ENCODE peak calls at places on chromosomes 1 and 21, in eight cellular contexts. One of them, this sample, is unnamed. For H3K9me3, the result is how much of the 10 kb centered on the place peaks cover.

GRCh38 chr1:42358791-42359190 is 21.8 kb upstream of the RIMKLA start:
- DNase-seq in transverse colon: no peak
- DNase-seq in SK-N-SH: no peak
- DNase-seq in endothelial cell of umbilical vein: no peak
- DNase-seq in prostate gland: no peak
- DNase-seq in sigmoid colon: no peak
- DNase-seq in H1: no peak
- DNase-seq in suprapubic skin: no peak
- DNase-seq in this sample: no peak

GRCh38 chr1:94773931-94774422 is 46.2 kb upstream of the SLC44A3 start:
- DNase-seq in transverse colon: no peak
- DNase-seq in SK-N-SH: no peak
- DNase-seq in endothelial cell of umbilical vein: no peak
- DNase-seq in prostate gland: no peak
- DNase-seq in sigmoid colon: no peak
- DNase-seq in H1: no peak
- DNase-seq in suprapubic skin: no peak
- DNase-seq in this sample: no peak

GRCh38 chr1:157292809-157293564 is 154.8 kb upstream of the ETV3 start:
- DNase-seq in transverse colon: no peak
- DNase-seq in SK-N-SH: no peak
- DNase-seq in endothelial cell of umbilical vein: no peak
- DNase-seq in prostate gland: no peak
- DNase-seq in sigmoid colon: no peak
- DNase-seq in H1: no peak
- DNase-seq in suprapubic skin: no peak
- DNase-seq in this sample: no peak

GRCh38 chr1:185565314-185565713 is 168.9 kb upstream of the HMCN1 start:
- DNase-seq in transverse colon: no peak
- DNase-seq in SK-N-SH: no peak
- DNase-seq in endothelial cell of umbilical vein: no peak
- DNase-seq in prostate gland: peak
- DNase-seq in sigmoid colon: no peak
- DNase-seq in H1: no peak
- DNase-seq in suprapubic skin: no peak
- DNase-seq in this sample: no peak

GRCh38 chr1:109466440-109467300 is at the start of gene SYPL2:
- DNase-seq in transverse colon: peak
- DNase-seq in SK-N-SH: peak
- DNase-seq in endothelial cell of umbilical vein: no peak
- DNase-seq in prostate gland: no peak
- DNase-seq in sigmoid colon: peak
- DNase-seq in H1: peak
- DNase-seq in suprapubic skin: no peak
- DNase-seq in this sample: no peak

GRCh38 chr1:179230721-179231120 is 1.2 kb upstream of the ABL2 start:
- DNase-seq in transverse colon: no peak
- DNase-seq in SK-N-SH: no peak
- DNase-seq in endothelial cell of umbilical vein: no peak
- DNase-seq in prostate gland: no peak
- DNase-seq in sigmoid colon: no peak
- DNase-seq in H1: no peak
- DNase-seq in suprapubic skin: no peak
- DNase-seq in this sample: no peak

GRCh38 chr1:110155878-110156522 is 5.7 kb downstream of the SLC6A17 start:
- DNase-seq in transverse colon: peak
- DNase-seq in SK-N-SH: no peak
- DNase-seq in endothelial cell of umbilical vein: peak
- DNase-seq in prostate gland: peak
- DNase-seq in sigmoid colon: no peak
- DNase-seq in H1: peak
- DNase-seq in suprapubic skin: no peak
- DNase-seq in this sample: peak

GRCh38 chr1:109866071-109866470 is 44.6 kb upstream of the CSF1 start:
- DNase-seq in transverse colon: no peak
- DNase-seq in SK-N-SH: no peak
- DNase-seq in endothelial cell of umbilical vein: no peak
- DNase-seq in prostate gland: no peak
- DNase-seq in sigmoid colon: no peak
- DNase-seq in H1: no peak
- DNase-seq in suprapubic skin: no peak
- DNase-seq in this sample: no peak

GRCh38 chr1:220681220-220681847 is 8.8 kb upstream of the C1orf115 start:
- DNase-seq in transverse colon: no peak
- DNase-seq in SK-N-SH: no peak
- DNase-seq in endothelial cell of umbilical vein: peak
- DNase-seq in prostate gland: no peak
- DNase-seq in sigmoid colon: no peak
- DNase-seq in H1: no peak
- DNase-seq in suprapubic skin: no peak
- DNase-seq in this sample: no peak

GRCh38 chr21:46639489-46640386 is 4.3 kb downstream of the PRMT2 start:
- DNase-seq in transverse colon: no peak
- DNase-seq in SK-N-SH: peak
- DNase-seq in endothelial cell of umbilical vein: peak
- DNase-seq in prostate gland: no peak
- DNase-seq in sigmoid colon: no peak
- DNase-seq in H1: no peak
- DNase-seq in suprapubic skin: no peak
- DNase-seq in this sample: no peak

GRCh38 chr1:237318748-237319147 is 276.8 kb downstream of the RYR2 start:
- DNase-seq in transverse colon: no peak
- DNase-seq in SK-N-SH: no peak
- DNase-seq in endothelial cell of umbilical vein: no peak
- DNase-seq in prostate gland: no peak
- DNase-seq in sigmoid colon: no peak
- DNase-seq in H1: no peak
- DNase-seq in suprapubic skin: no peak
- DNase-seq in this sample: no peak

GRCh38 chr1:189939967-189940366 is 537.7 kb downstream of the BRINP3 start:
- DNase-seq in transverse colon: no peak
- DNase-seq in SK-N-SH: no peak
- DNase-seq in endothelial cell of umbilical vein: no peak
- DNase-seq in prostate gland: no peak
- DNase-seq in sigmoid colon: no peak
- DNase-seq in H1: no peak
- DNase-seq in suprapubic skin: no peak
- DNase-seq in this sample: no peak

DNA sequence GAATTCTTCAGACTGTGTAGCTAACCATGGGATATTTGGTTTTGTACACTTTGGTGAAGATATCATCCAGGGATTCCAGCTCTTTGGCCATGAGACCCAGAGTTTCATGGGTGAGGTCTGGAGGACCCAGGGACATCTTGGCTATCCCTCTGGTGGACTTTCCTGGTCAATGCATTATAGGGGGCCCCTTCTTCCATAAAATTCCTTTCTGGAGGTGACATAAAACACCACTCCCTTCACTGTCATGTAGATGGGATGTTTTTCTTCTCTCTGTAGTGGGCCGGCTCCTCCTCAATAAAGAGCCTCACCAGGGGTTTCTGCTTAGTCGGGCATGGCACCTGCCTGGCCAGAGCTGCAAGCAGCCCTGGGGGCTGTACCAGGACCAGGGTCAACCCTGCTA is 2.2 kb downstream of the ATPAF1 start:
- DNase-seq in transverse colon: no peak
- DNase-seq in SK-N-SH: no peak
- DNase-seq in endothelial cell of umbilical vein: no peak
- DNase-seq in prostate gland: no peak
- DNase-seq in sigmoid colon: no peak
- DNase-seq in H1: no peak
- DNase-seq in suprapubic skin: no peak
- DNase-seq in this sample: no peak
- TF ChIP-seq CTCF in transverse colon: no peak
- TF ChIP-seq CTCF in SK-N-SH: no peak
- TF ChIP-seq CTCF in endothelial cell of umbilical vein: no peak
- TF ChIP-seq CTCF in prostate gland: no peak
- TF ChIP-seq CTCF in sigmoid colon: no peak
- TF ChIP-seq CTCF in H1: peak
- TF ChIP-seq CTCF in suprapubic skin: no peak
- TF ChIP-seq CTCF in this sample: no peak

DNA sequence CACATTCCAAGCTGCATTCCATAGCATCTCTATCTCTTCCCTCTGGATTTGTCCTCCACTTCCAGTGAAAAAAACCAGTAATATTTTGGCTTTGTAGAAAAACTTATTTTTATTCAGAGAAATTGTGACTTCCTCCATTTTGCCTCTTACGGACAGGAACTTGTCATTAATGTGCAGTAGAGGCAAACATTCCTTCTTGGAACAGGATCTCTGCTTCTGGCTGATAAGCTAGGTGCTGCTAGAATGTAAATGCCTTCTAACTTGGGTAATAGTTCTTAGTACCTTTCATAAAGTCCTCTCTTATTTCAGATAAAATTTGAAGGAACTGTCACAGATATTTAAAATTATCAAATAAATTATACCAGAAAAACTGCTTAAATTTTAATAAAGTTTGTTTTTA is 707.8 kb downstream of the USP25 start:
- DNase-seq in transverse colon: no peak
- DNase-seq in SK-N-SH: no peak
- DNase-seq in endothelial cell of umbilical vein: peak
- DNase-seq in prostate gland: no peak
- DNase-seq in sigmoid colon: no peak
- DNase-seq in H1: no peak
- DNase-seq in suprapubic skin: no peak
- DNase-seq in this sample: no peak
- TF ChIP-seq POLR2AphosphoS5 in transverse colon: no peak
- TF ChIP-seq POLR2AphosphoS5 in SK-N-SH: no peak
- TF ChIP-seq POLR2AphosphoS5 in endothelial cell of umbilical vein: no peak
- TF ChIP-seq POLR2AphosphoS5 in prostate gland: no peak
- TF ChIP-seq POLR2AphosphoS5 in sigmoid colon: no peak
- TF ChIP-seq POLR2AphosphoS5 in H1: no peak
- TF ChIP-seq POLR2AphosphoS5 in suprapubic skin: no peak
- TF ChIP-seq POLR2AphosphoS5 in this sample: no peak

GRCh38 chr1:186873687-186874086 is 44.9 kb downstream of the PLA2G4A start:
- DNase-seq in transverse colon: no peak
- DNase-seq in SK-N-SH: no peak
- DNase-seq in endothelial cell of umbilical vein: no peak
- DNase-seq in prostate gland: no peak
- DNase-seq in sigmoid colon: no peak
- DNase-seq in H1: no peak
- DNase-seq in suprapubic skin: no peak
- DNase-seq in this sample: no peak

GRCh38 chr1:186872356-186872755 is 43.6 kb downstream of the PLA2G4A start:
- DNase-seq in transverse colon: no peak
- DNase-seq in SK-N-SH: no peak
- DNase-seq in endothelial cell of umbilical vein: no peak
- DNase-seq in prostate gland: no peak
- DNase-seq in sigmoid colon: no peak
- DNase-seq in H1: no peak
- DNase-seq in suprapubic skin: no peak
- DNase-seq in this sample: no peak

GRCh38 chr1:186869829-186870228 is 41.1 kb downstream of the PLA2G4A start:
- DNase-seq in transverse colon: no peak
- DNase-seq in SK-N-SH: no peak
- DNase-seq in endothelial cell of umbilical vein: no peak
- DNase-seq in prostate gland: no peak
- DNase-seq in sigmoid colon: no peak
- DNase-seq in H1: no peak
- DNase-seq in suprapubic skin: no peak
- DNase-seq in this sample: no peak

GRCh38 chr1:186875874-186876273 is 47.1 kb downstream of the PLA2G4A start:
- DNase-seq in transverse colon: no peak
- DNase-seq in SK-N-SH: no peak
- DNase-seq in endothelial cell of umbilical vein: no peak
- DNase-seq in prostate gland: no peak
- DNase-seq in sigmoid colon: no peak
- DNase-seq in H1: no peak
- DNase-seq in suprapubic skin: no peak
- DNase-seq in this sample: no peak

DNA sequence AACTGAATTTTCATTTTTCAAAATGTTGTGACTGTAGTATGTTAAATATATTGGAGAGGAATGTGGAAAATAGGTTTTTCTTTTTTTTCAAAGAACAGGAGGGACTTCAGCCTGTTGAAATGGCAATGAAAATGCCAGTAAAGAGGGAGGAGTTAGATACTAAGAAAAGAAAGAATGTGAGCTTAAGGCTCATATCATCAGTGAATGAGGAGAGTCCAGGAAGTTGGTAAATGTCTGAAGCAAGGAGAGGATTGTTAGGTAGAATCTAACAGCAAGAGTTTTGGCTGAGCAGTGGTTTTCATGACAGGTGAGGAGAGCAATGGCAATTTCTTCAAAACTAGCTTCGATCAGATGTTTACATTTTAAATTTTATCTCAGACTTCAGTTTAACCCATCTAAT is 43.0 kb downstream of the PLA2G4A start:
- DNase-seq in transverse colon: no peak
- DNase-seq in SK-N-SH: no peak
- DNase-seq in endothelial cell of umbilical vein: no peak
- DNase-seq in prostate gland: no peak
- DNase-seq in sigmoid colon: no peak
- DNase-seq in H1: no peak
- DNase-seq in suprapubic skin: no peak
- DNase-seq in this sample: no peak
- H3K9me3 ChIP-seq in transverse colon: under half
- H3K9me3 ChIP-seq in SK-N-SH: under half
- H3K9me3 ChIP-seq in endothelial cell of umbilical vein: under half
- H3K9me3 ChIP-seq in prostate gland: under half
- H3K9me3 ChIP-seq in sigmoid colon: under half
- H3K9me3 ChIP-seq in H1: under half
- H3K9me3 ChIP-seq in suprapubic skin: under half
- H3K9me3 ChIP-seq in this sample: under half

GRCh38 chr21:30463713-30464112 is 16.5 kb downstream of the KRTAP19-1 start:
- DNase-seq in transverse colon: no peak
- DNase-seq in SK-N-SH: peak
- DNase-seq in endothelial cell of umbilical vein: no peak
- DNase-seq in prostate gland: no peak
- DNase-seq in sigmoid colon: no peak
- DNase-seq in H1: no peak
- DNase-seq in suprapubic skin: no peak
- DNase-seq in this sample: no peak
- TF ChIP-seq CTCF in transverse colon: no peak
- TF ChIP-seq CTCF in SK-N-SH: peak
- TF ChIP-seq CTCF in endothelial cell of umbilical vein: no peak
- TF ChIP-seq CTCF in prostate gland: peak
- TF ChIP-seq CTCF in sigmoid colon: no peak
- TF ChIP-seq CTCF in H1: peak
- TF ChIP-seq CTCF in suprapubic skin: peak
- TF ChIP-seq CTCF in this sample: peak

GRCh38 chr1:221987860-221988520 is 246.1 kb upstream of the DUSP10 start:
- DNase-seq in transverse colon: no peak
- DNase-seq in SK-N-SH: no peak
- DNase-seq in endothelial cell of umbilical vein: no peak
- DNase-seq in prostate gland: no peak
- DNase-seq in sigmoid colon: no peak
- DNase-seq in H1: no peak
- DNase-seq in suprapubic skin: no peak
- DNase-seq in this sample: no peak
- TF ChIP-seq POLR2AphosphoS5 in transverse colon: no peak
- TF ChIP-seq POLR2AphosphoS5 in SK-N-SH: no peak
- TF ChIP-seq POLR2AphosphoS5 in endothelial cell of umbilical vein: no peak
- TF ChIP-seq POLR2AphosphoS5 in prostate gland: no peak
- TF ChIP-seq POLR2AphosphoS5 in sigmoid colon: no peak
- TF ChIP-seq POLR2AphosphoS5 in H1: no peak
- TF ChIP-seq POLR2AphosphoS5 in suprapubic skin: no peak
- TF ChIP-seq POLR2AphosphoS5 in this sample: no peak